ENCODE peak calls at places on chromosomes 2 and 18, in ten cellular contexts. Y is T follicular helper cell; S is HTR-8/SVneo; Q is CD8-positive, alpha-beta T cell; T is anterior cingulate cortex; W is breast epithelium; M is EL; K is uterus; P is nucleus accumbens; B is T-helper 1 cell. E is an unnamed sample.

GRCh38 chr2:161992526-161992925 is 81.5 kb downstream of the DPP4 start:
- DNase-seq in Y (peak; percentile 15), S (no peak), Q (peak; percentile 27), T (no peak), W (no peak), M (no peak), K (no peak), P (no peak), B (peak; percentile 18), E (no peak)

GRCh38 chr2:85699325-85699724 is 5.2 kb downstream of the GNLY start:
- DNase-seq in Y (no peak), S (no peak), Q (no peak), T (no peak), W (no peak), M (no peak), K (no peak), P (no peak), B (no peak), E (no peak)

GRCh38 chr2:118388771-118389170 is 300.5 kb downstream of the INSIG2 start:
- DNase-seq in Y (no peak), S (no peak), Q (no peak), T (no peak), W (no peak), M (peak; percentile 33), K (no peak), P (no peak), B (no peak), E (no peak)

GRCh38 chr2:28102455-28102874 is 211.9 kb downstream of the BABAM2 start:
- DNase-seq in Y (no peak), S (peak; percentile 38), Q (no peak), T (no peak), W (no peak), M (peak; percentile 78), K (no peak), P (no peak), B (no peak), E (no peak)

GRCh38 chr2:198756166-198756565 is 701.6 kb downstream of the SATB2 start:
- DNase-seq in Y (no peak), S (no peak), Q (no peak), T (no peak), W (no peak), M (peak; percentile 25), K (no peak), P (no peak), B (no peak), E (no peak)

GRCh38 chr2:171205551-171205950 is 44.9 kb upstream of the TLK1 start:
- DNase-seq in Y (no peak), S (no peak), Q (no peak), T (no peak), W (no peak), M (no peak), K (no peak), P (no peak), B (no peak), E (no peak)

GRCh38 chr2:176848844-176849243 is 363.8 kb upstream of the HNRNPA3 start:
- DNase-seq in Y (no peak), S (no peak), Q (no peak), T (no peak), W (no peak), M (no peak), K (no peak), P (no peak), B (no peak), E (no peak)

GRCh38 chr2:133167990-133168389 is 400.3 kb downstream of the NCKAP5 start:
- DNase-seq in Y (no peak), S (no peak), Q (no peak), T (no peak), W (no peak), M (peak; percentile 29), K (no peak), P (no peak), B (no peak), E (no peak)

GRCh38 chr2:38000485-38001222 is 75.3 kb downstream of the CYP1B1 start:
- DNase-seq in Y (no peak), S (no peak), Q (no peak), T (no peak), W (no peak), M (no peak), K (no peak), P (no peak), B (no peak), E (no peak)

GRCh38 chr2:84741182-84741822 is 139.6 kb downstream of the TRABD2A start:
- DNase-seq in Y (peak; percentile 8), S (peak; percentile 35), Q (peak; percentile 30), T (no peak), W (no peak), M (peak; percentile 45), K (no peak), P (no peak), B (peak; percentile 17), E (no peak)

GRCh38 chr2:111030271-111030891 is 90.3 kb upstream of the BCL2L11 start:
- DNase-seq in Y (no peak), S (no peak), Q (no peak), T (no peak), W (no peak), M (no peak), K (no peak), P (no peak), B (no peak), E (no peak)

GRCh38 chr2:230898661-230899091 is 26.4 kb downstream of the GPR55 start:
- DNase-seq in Y (no peak), S (no peak), Q (no peak), T (no peak), W (no peak), M (no peak), K (peak; percentile 2), P (no peak), B (no peak), E (no peak)

GRCh38 chr2:36413218-36413617 is 57.6 kb downstream of the CRIM1 start:
- DNase-seq in Y (no peak), S (no peak), Q (no peak), T (peak; percentile 18), W (no peak), M (peak; percentile 55), K (no peak), P (no peak), B (no peak), E (no peak)

GRCh38 chr2:235541016-235541415 is 47.2 kb downstream of the AGAP1 start:
- DNase-seq in Y (no peak), S (no peak), Q (no peak), T (no peak), W (no peak), M (no peak), K (no peak), P (no peak), B (no peak), E (no peak)

GRCh38 chr2:23669413-23670244 is 257.3 kb downstream of the ATAD2B start:
- DNase-seq in Y (no peak), S (no peak), Q (no peak), T (peak; percentile 21), W (peak; percentile 94), M (no peak), K (peak; percentile 90), P (no peak), B (no peak), E (peak; percentile 17)

GRCh38 chr2:55019547-55020258 is 30.5 kb downstream of the RTN4 start:
- DNase-seq in Y (no peak), S (no peak), Q (no peak), T (no peak), W (no peak), M (peak; percentile 55), K (no peak), P (no peak), B (no peak), E (no peak)

GRCh38 chr2:10382313-10383061 is 65.6 kb downstream of the ODC1 start:
- DNase-seq in Y (peak; percentile 37), S (no peak), Q (peak; percentile 34), T (no peak), W (no peak), M (no peak), K (no peak), P (no peak), B (peak; percentile 28), E (no peak)

GRCh38 chr18:35117951-35118411 is 76.8 kb downstream of the MAPRE2 start:
- DNase-seq in Y (no peak), S (no peak), Q (no peak), T (peak; percentile 48), W (no peak), M (peak; percentile 18), K (no peak), P (no peak), B (no peak), E (no peak)

GRCh38 chr2:96413067-96413722 is 77.6 kb downstream of the NCAPH start:
- DNase-seq in Y (no peak), S (no peak), Q (no peak), T (no peak), W (peak; percentile 40), M (no peak), K (no peak), P (no peak), B (no peak), E (no peak)

GRCh38 chr2:68250652-68251186 is 1.6 kb downstream of the PPP3R1 start:
- DNase-seq in Y (no peak), S (no peak), Q (no peak), T (no peak), W (no peak), M (no peak), K (no peak), P (no peak), B (no peak), E (no peak)